ENCODE peak calls at places on chromosomes 1 and 21, in four cellular contexts. I is Jurkat, Clone E6-1; S is iPS DF 6.9; C is NCI-H1092. R is an unnamed sample.

GRCh38 chr1:2224170-2224584 is 3.9 kb upstream of the SKI start:
- DNase-seq in I (no peak), C (no peak), S (no peak), R (no peak)

GRCh38 chr1:111648826-111649225 is 29.2 kb downstream of the RAP1A start:
- DNase-seq in I (no peak), C (no peak), S (no peak), R (no peak)

GRCh38 chr1:43270421-43271095 is 775 bp downstream of the TMEM125 start:
- DNase-seq in I (no peak), C (no peak), S (peak), R (peak)

GRCh38 chr1:205763979-205764378 is 11.3 kb downstream of the RAB29 start:
- DNase-seq in S (no peak), C (no peak), I (no peak), R (no peak)

GRCh38 chr1:21816602-21817302 is 4.7 kb downstream of the LDLRAD2 start:
- DNase-seq in C (no peak), I (no peak), S (no peak), R (peak)

GRCh38 chr1:39354572-39354971 is 136.9 kb upstream of the BMP8A start:
- DNase-seq in I (no peak), S (no peak), C (no peak), R (no peak)

GRCh38 chr1:65065535-65066378 is 82.2 kb upstream of the AK4 start:
- DNase-seq in C (no peak), I (no peak), S (no peak), R (peak)

GRCh38 chr21:46205121-46205520 is 20.9 kb upstream of the SPATC1L start:
- DNase-seq in I (no peak), S (no peak), C (no peak), R (no peak)

GRCh38 chr1:209527372-209527771 is 56.1 kb upstream of the CAMK1G start:
- DNase-seq in I (no peak), S (no peak), C (no peak), R (no peak)

GRCh38 chr1:66563094-66563800 is 29.3 kb downstream of the SGIP1 start:
- DNase-seq in I (no peak), S (no peak), C (no peak), R (no peak)

GRCh38 chr1:202586018-202586821 is 124.0 kb downstream of the SYT2 start:
- DNase-seq in C (no peak), S (no peak), I (no peak), R (no peak)

GRCh38 chr21:37257526-37257966 is 9.6 kb downstream of the VPS26C start:
- DNase-seq in C (peak), I (no peak), S (no peak), R (no peak)

GRCh38 chr1:28279721-28280120 is 20.4 kb downstream of the SESN2 start:
- DNase-seq in C (no peak), S (no peak), I (no peak), R (no peak)

GRCh38 chr1:187839873-187840272 is 1011.1 kb downstream of the PLA2G4A start:
- DNase-seq in C (no peak), S (no peak), I (no peak), R (no peak)

GRCh38 chr1:223706077-223706988 is 6.0 kb upstream of the CAPN2 start:
- DNase-seq in I (no peak), C (peak), S (no peak), R (no peak)

GRCh38 chr1:235417101-235417697 is 50.0 kb downstream of the TBCE start:
- DNase-seq in I (peak), C (peak), S (peak), R (peak)

GRCh38 chr1:184387069-184387870 is 441 bp downstream of the C1orf21 start:
- DNase-seq in I (peak), S (no peak), C (peak), R (peak)

GRCh38 chr1:1318131-1318652 is 6.3 kb downstream of the INTS11 start:
- DNase-seq in S (no peak), I (no peak), C (peak), R (no peak)

GRCh38 chr1:162680419-162681126 is 48.3 kb downstream of the DDR2 start:
- DNase-seq in C (no peak), S (no peak), I (no peak), R (no peak)

GRCh38 chr1:209742409-209743144 is 13.3 kb upstream of the TRAF3IP3 start:
- DNase-seq in I (no peak), S (no peak), C (no peak), R (no peak)

GRCh38 chr1:107974090-107974489 is 9.1 kb upstream of the VAV3 start:
- DNase-seq in I (no peak), C (no peak), S (no peak), R (no peak)

GRCh38 chr1:168609133-168609715 is 32.8 kb downstream of the XCL1 start:
- DNase-seq in I (no peak), S (no peak), C (no peak), R (no peak)